ENCODE peak calls at places on chromosomes 13 and 19, in seven cellular contexts. One of them, this sample, is unnamed.

GRCh38 chr19:1922803-1923202 is 17.6 kb downstream of the ADAT3 start:
- DNase-seq in epithelial cell of prostate: no peak
- DNase-seq in A549: no peak
- DNase-seq in PC-9: no peak
- DNase-seq in cardiac muscle cell: no peak
- DNase-seq in IMR-90: no peak
- DNase-seq in dorsolateral prefrontal cortex: no peak
- DNase-seq in this sample: no peak

GRCh38 chr19:44476559-44477408 is 23.5 kb downstream of the ZNF180 start:
- DNase-seq in epithelial cell of prostate: no peak
- DNase-seq in A549: peak
- DNase-seq in PC-9: peak
- DNase-seq in cardiac muscle cell: peak
- DNase-seq in IMR-90: peak
- DNase-seq in dorsolateral prefrontal cortex: no peak
- DNase-seq in this sample: peak

GRCh38 chr19:56117376-56117884 is 3.7 kb downstream of the ZNF787 start:
- DNase-seq in epithelial cell of prostate: no peak
- DNase-seq in A549: no peak
- DNase-seq in PC-9: no peak
- DNase-seq in cardiac muscle cell: no peak
- DNase-seq in IMR-90: no peak
- DNase-seq in dorsolateral prefrontal cortex: no peak
- DNase-seq in this sample: no peak

GRCh38 chr19:50258918-50259372 is 55.5 kb downstream of the MYH14 start:
- DNase-seq in epithelial cell of prostate: no peak
- DNase-seq in A549: peak
- DNase-seq in PC-9: peak
- DNase-seq in cardiac muscle cell: no peak
- DNase-seq in IMR-90: no peak
- DNase-seq in dorsolateral prefrontal cortex: no peak
- DNase-seq in this sample: peak

GRCh38 chr19:41745761-41746160 is 9.6 kb upstream of the CEACAM6 start:
- DNase-seq in epithelial cell of prostate: no peak
- DNase-seq in A549: no peak
- DNase-seq in PC-9: no peak
- DNase-seq in cardiac muscle cell: no peak
- DNase-seq in IMR-90: no peak
- DNase-seq in dorsolateral prefrontal cortex: no peak
- DNase-seq in this sample: no peak

GRCh38 chr19:18287836-18288772 is 6.7 kb upstream of the JUND start:
- DNase-seq in epithelial cell of prostate: no peak
- DNase-seq in A549: no peak
- DNase-seq in PC-9: no peak
- DNase-seq in cardiac muscle cell: peak
- DNase-seq in IMR-90: no peak
- DNase-seq in dorsolateral prefrontal cortex: no peak
- DNase-seq in this sample: peak

GRCh38 chr19:7515471-7516226 is at the start of gene ZNF358:
- DNase-seq in epithelial cell of prostate: no peak
- DNase-seq in A549: peak
- DNase-seq in PC-9: peak
- DNase-seq in cardiac muscle cell: peak
- DNase-seq in IMR-90: peak
- DNase-seq in dorsolateral prefrontal cortex: peak
- DNase-seq in this sample: peak

GRCh38 chr19:806815-807421 is 9.7 kb downstream of the PTBP1 start:
- DNase-seq in epithelial cell of prostate: no peak
- DNase-seq in A549: no peak
- DNase-seq in PC-9: no peak
- DNase-seq in cardiac muscle cell: no peak
- DNase-seq in IMR-90: no peak
- DNase-seq in dorsolateral prefrontal cortex: no peak
- DNase-seq in this sample: no peak

GRCh38 chr13:60577761-60578160 is 180.7 kb downstream of the TDRD3 start:
- DNase-seq in epithelial cell of prostate: no peak
- DNase-seq in A549: no peak
- DNase-seq in PC-9: no peak
- DNase-seq in cardiac muscle cell: no peak
- DNase-seq in IMR-90: no peak
- DNase-seq in dorsolateral prefrontal cortex: no peak
- DNase-seq in this sample: no peak

GRCh38 chr13:111640476-111640875 is 320.0 kb downstream of the TEX29 start:
- DNase-seq in epithelial cell of prostate: no peak
- DNase-seq in A549: no peak
- DNase-seq in PC-9: no peak
- DNase-seq in cardiac muscle cell: no peak
- DNase-seq in IMR-90: no peak
- DNase-seq in dorsolateral prefrontal cortex: no peak
- DNase-seq in this sample: no peak

GRCh38 chr19:8084152-8084551 is 31.6 kb downstream of the CCL25 start:
- DNase-seq in epithelial cell of prostate: no peak
- DNase-seq in A549: no peak
- DNase-seq in PC-9: no peak
- DNase-seq in cardiac muscle cell: no peak
- DNase-seq in IMR-90: no peak
- DNase-seq in dorsolateral prefrontal cortex: no peak
- DNase-seq in this sample: no peak

GRCh38 chr13:113838711-113839201 is 25.1 kb downstream of the GAS6 start:
- DNase-seq in epithelial cell of prostate: no peak
- DNase-seq in A549: no peak
- DNase-seq in PC-9: no peak
- DNase-seq in cardiac muscle cell: no peak
- DNase-seq in IMR-90: no peak
- DNase-seq in dorsolateral prefrontal cortex: no peak
- DNase-seq in this sample: no peak

GRCh38 chr13:78382481-78382880 is 220.9 kb downstream of the POU4F1 start:
- DNase-seq in epithelial cell of prostate: no peak
- DNase-seq in A549: no peak
- DNase-seq in PC-9: no peak
- DNase-seq in cardiac muscle cell: no peak
- DNase-seq in IMR-90: no peak
- DNase-seq in dorsolateral prefrontal cortex: no peak
- DNase-seq in this sample: no peak

GRCh38 chr19:10093295-10094186 is 7.4 kb downstream of the SHFL start:
- DNase-seq in epithelial cell of prostate: no peak
- DNase-seq in A549: no peak
- DNase-seq in PC-9: no peak
- DNase-seq in cardiac muscle cell: no peak
- DNase-seq in IMR-90: no peak
- DNase-seq in dorsolateral prefrontal cortex: no peak
- DNase-seq in this sample: no peak

GRCh38 chr13:51221674-51222509 is at the start of gene FAM124A:
- DNase-seq in epithelial cell of prostate: no peak
- DNase-seq in A549: peak
- DNase-seq in PC-9: peak
- DNase-seq in cardiac muscle cell: peak
- DNase-seq in IMR-90: peak
- DNase-seq in dorsolateral prefrontal cortex: peak
- DNase-seq in this sample: peak

GRCh38 chr13:59745395-59745788 is 418.3 kb downstream of the DIAPH3 start:
- DNase-seq in epithelial cell of prostate: no peak
- DNase-seq in A549: no peak
- DNase-seq in PC-9: no peak
- DNase-seq in cardiac muscle cell: no peak
- DNase-seq in IMR-90: peak
- DNase-seq in dorsolateral prefrontal cortex: no peak
- DNase-seq in this sample: no peak

GRCh38 chr13:71252191-71252704 is 614.8 kb downstream of the DACH1 start:
- DNase-seq in epithelial cell of prostate: no peak
- DNase-seq in A549: no peak
- DNase-seq in PC-9: no peak
- DNase-seq in cardiac muscle cell: no peak
- DNase-seq in IMR-90: no peak
- DNase-seq in dorsolateral prefrontal cortex: no peak
- DNase-seq in this sample: no peak

GRCh38 chr19:13260883-13261653 is 110.9 kb downstream of the IER2 start:
- DNase-seq in epithelial cell of prostate: peak
- DNase-seq in A549: peak
- DNase-seq in PC-9: peak
- DNase-seq in cardiac muscle cell: no peak
- DNase-seq in IMR-90: peak
- DNase-seq in dorsolateral prefrontal cortex: no peak
- DNase-seq in this sample: no peak

DNA sequence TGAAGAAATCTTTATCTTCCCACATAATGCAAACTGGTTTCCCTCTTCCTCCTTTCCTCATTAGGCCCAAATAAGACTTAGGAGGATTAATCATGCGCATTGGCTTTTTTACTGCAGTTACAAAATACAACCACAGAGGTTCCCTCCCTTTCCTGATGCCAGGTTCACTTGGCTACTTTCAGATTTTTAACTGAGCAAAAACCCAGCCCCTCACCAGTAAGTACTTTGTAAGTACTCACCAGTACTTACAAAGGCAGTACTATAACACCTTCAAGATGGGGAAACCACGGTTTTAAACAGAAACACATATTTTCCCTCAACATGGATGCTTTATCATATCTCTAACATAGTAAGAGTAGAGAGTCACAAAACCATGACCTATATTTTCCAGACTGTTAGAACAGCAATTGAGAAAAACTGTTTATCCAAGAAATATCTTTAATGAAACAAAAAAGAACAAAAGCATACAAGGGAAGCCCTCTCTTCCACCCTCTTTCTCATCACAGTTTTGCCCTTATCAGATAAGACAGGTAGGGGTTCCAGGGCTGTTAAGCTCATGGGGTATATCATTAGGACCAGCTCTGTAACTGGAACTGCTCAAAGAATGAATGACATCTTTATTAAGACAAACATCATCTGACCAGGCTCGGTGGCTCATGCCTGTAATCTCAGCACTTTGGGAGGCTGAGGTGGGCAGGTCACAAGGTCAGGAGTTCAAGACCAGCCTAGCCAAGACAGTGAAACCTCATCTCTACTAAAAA is 12.7 kb downstream of the FOXO1 start:
- DNase-seq in epithelial cell of prostate: no peak
- DNase-seq in A549: no peak
- DNase-seq in PC-9: no peak
- DNase-seq in cardiac muscle cell: no peak
- DNase-seq in IMR-90: no peak
- DNase-seq in dorsolateral prefrontal cortex: no peak
- DNase-seq in this sample: no peak
- H3K27ac ChIP-seq in epithelial cell of prostate: no peak
- H3K27ac ChIP-seq in A549: no peak
- H3K27ac ChIP-seq in PC-9: no peak
- H3K27ac ChIP-seq in cardiac muscle cell: no peak
- H3K27ac ChIP-seq in IMR-90: no peak
- H3K27ac ChIP-seq in dorsolateral prefrontal cortex: no peak
- H3K27ac ChIP-seq in this sample: no peak

DNA sequence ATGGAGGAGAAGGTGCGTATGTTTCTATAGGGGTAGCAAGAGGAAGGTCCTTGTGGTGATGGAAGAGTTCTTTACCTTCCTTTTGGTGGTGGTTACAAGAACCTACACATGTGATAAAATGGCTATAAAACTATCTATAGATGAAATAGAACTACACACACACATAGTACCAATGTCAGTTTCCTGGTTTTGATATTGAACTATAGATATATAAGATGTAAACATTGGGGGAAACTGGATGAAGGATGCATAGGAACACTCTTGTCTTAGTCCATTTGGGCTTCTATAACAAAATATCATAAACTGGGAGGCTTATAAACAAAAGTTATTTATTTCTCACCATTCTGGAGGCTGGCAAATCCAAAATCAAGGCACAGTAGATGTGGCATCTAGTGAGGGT is 47.1 kb downstream of the MZT1 start:
- DNase-seq in epithelial cell of prostate: no peak
- DNase-seq in A549: no peak
- DNase-seq in PC-9: no peak
- DNase-seq in cardiac muscle cell: no peak
- DNase-seq in IMR-90: no peak
- DNase-seq in dorsolateral prefrontal cortex: no peak
- DNase-seq in this sample: no peak
- H3K27ac ChIP-seq in epithelial cell of prostate: no peak
- H3K27ac ChIP-seq in A549: no peak
- H3K27ac ChIP-seq in PC-9: no peak
- H3K27ac ChIP-seq in cardiac muscle cell: no peak
- H3K27ac ChIP-seq in IMR-90: no peak
- H3K27ac ChIP-seq in dorsolateral prefrontal cortex: no peak
- H3K27ac ChIP-seq in this sample: no peak

DNA sequence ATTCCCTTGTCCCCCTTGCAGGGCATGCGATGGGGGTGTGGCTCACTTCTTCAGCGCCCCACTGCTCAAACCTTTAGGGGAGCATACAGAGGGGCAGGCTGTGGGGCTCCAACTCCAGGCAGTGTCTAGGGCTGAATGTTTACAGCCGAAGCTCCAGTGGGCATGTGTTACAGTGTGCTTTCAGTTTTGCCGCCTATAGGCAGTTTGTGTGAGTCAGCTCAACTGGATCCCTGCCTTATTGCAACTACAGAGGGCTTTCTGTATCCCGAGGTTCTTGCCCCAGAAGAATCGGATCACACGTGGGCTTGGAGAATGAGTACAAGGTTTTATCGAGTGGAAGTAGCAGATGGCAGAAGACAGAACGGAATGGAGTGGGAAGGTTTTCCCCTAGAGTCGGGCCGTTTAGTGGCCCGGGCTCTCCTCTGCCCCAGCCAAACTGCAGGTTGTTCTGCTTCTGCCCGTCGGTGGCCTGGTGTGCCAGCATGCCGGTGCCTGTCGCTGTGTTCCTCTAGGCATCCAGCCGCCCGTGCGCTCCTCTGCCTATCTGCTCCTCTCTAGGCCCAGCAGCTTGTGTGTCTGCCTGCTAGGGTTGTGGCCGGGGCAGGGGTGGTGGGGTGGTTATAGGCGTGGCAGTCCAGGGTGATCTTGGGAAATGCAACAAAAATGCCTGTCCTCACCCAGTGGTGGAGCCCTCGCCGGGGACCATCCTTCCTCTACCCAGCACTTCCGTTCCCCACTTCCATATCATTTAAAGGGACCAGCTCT is 435.9 kb upstream of the SGCG start:
- DNase-seq in epithelial cell of prostate: no peak
- DNase-seq in A549: peak
- DNase-seq in PC-9: no peak
- DNase-seq in cardiac muscle cell: no peak
- DNase-seq in IMR-90: no peak
- DNase-seq in dorsolateral prefrontal cortex: no peak
- DNase-seq in this sample: no peak
- H3K27ac ChIP-seq in epithelial cell of prostate: no peak
- H3K27ac ChIP-seq in A549: peak
- H3K27ac ChIP-seq in PC-9: no peak
- H3K27ac ChIP-seq in cardiac muscle cell: no peak
- H3K27ac ChIP-seq in IMR-90: no peak
- H3K27ac ChIP-seq in dorsolateral prefrontal cortex: no peak
- H3K27ac ChIP-seq in this sample: no peak

DNA sequence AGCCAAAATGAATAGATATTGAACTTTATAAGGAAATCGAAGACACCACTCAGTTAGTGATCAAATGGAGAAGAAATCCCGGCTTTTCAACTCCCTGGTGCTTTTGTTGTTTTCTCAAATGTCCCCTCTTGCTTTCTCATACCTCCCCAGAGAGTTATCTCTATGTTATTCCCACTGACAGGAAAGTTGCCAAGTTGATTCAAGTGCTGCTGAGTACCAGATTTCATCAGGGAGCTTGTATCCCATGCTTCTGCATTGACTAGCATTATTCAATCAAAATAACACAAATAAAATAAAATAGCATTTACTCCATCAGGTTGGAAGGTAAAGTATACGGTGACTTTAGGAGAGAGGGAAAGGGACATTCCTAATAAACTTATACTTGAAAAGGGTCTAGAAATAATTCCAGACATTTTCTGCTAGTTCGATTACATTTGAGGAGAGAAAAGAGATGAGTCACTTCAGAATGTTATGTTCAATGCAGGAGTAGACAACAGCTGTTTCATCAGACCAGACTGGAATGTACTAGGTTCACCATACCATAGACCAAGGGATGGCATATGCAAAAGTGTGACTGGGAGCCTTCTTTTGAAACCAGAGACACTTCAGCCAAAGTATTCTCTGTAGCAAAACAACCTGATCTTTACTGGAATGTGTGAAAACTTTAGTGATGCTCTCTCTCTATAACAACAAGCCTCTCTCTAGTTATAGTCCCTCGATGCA is 397.8 kb downstream of the FGF14 start:
- DNase-seq in epithelial cell of prostate: no peak
- DNase-seq in A549: no peak
- DNase-seq in PC-9: no peak
- DNase-seq in cardiac muscle cell: no peak
- DNase-seq in IMR-90: no peak
- DNase-seq in dorsolateral prefrontal cortex: no peak
- DNase-seq in this sample: peak
- H3K27ac ChIP-seq in epithelial cell of prostate: no peak
- H3K27ac ChIP-seq in A549: no peak
- H3K27ac ChIP-seq in PC-9: no peak
- H3K27ac ChIP-seq in cardiac muscle cell: no peak
- H3K27ac ChIP-seq in IMR-90: no peak
- H3K27ac ChIP-seq in dorsolateral prefrontal cortex: peak
- H3K27ac ChIP-seq in this sample: peak

This sample was measured in SJCRH30.